ENCODE peak calls at places on chromosomes 6 and 20, in five cellular contexts. One of them, this sample, is unnamed.

GRCh38 chr6:72446427-72446826 is 175.4 kb upstream of the KCNQ5 start:
- DNase-seq in H9: no peak
- DNase-seq in stimulated activated CD4-positive, alpha-beta T cell treated with anti-CD3 and anti-CD28 coated beads, Interleukin-2, amount 100 ng/mL, for 48 hours: no peak
- DNase-seq in psoas muscle: no peak
- DNase-seq in T-cell: no peak
- DNase-seq in this sample: no peak

GRCh38 chr6:107460074-107460631 is 789 bp upstream of the PDSS2 start:
- DNase-seq in H9: no peak
- DNase-seq in stimulated activated CD4-positive, alpha-beta T cell treated with anti-CD3 and anti-CD28 coated beads, Interleukin-2, amount 100 ng/mL, for 48 hours: no peak
- DNase-seq in psoas muscle: no peak
- DNase-seq in T-cell: no peak
- DNase-seq in this sample: no peak

GRCh38 chr6:11363881-11364576 is 131.6 kb upstream of the NEDD9 start:
- DNase-seq in H9: no peak
- DNase-seq in stimulated activated CD4-positive, alpha-beta T cell treated with anti-CD3 and anti-CD28 coated beads, Interleukin-2, amount 100 ng/mL, for 48 hours: peak; percentile 31
- DNase-seq in psoas muscle: no peak
- DNase-seq in T-cell: peak; percentile 15
- DNase-seq in this sample: no peak

GRCh38 chr6:137237413-137238170 is 18.4 kb upstream of the IFNGR1 start:
- DNase-seq in H9: no peak
- DNase-seq in stimulated activated CD4-positive, alpha-beta T cell treated with anti-CD3 and anti-CD28 coated beads, Interleukin-2, amount 100 ng/mL, for 48 hours: no peak
- DNase-seq in psoas muscle: no peak
- DNase-seq in T-cell: no peak
- DNase-seq in this sample: no peak

GRCh38 chr6:12318749-12319148 is 28.6 kb downstream of the EDN1 start:
- DNase-seq in H9: no peak
- DNase-seq in stimulated activated CD4-positive, alpha-beta T cell treated with anti-CD3 and anti-CD28 coated beads, Interleukin-2, amount 100 ng/mL, for 48 hours: no peak
- DNase-seq in psoas muscle: no peak
- DNase-seq in T-cell: no peak
- DNase-seq in this sample: no peak

GRCh38 chr20:16350465-16350864 is 222.8 kb downstream of the KIF16B start:
- DNase-seq in H9: no peak
- DNase-seq in stimulated activated CD4-positive, alpha-beta T cell treated with anti-CD3 and anti-CD28 coated beads, Interleukin-2, amount 100 ng/mL, for 48 hours: no peak
- DNase-seq in psoas muscle: peak; percentile 64
- DNase-seq in T-cell: no peak
- DNase-seq in this sample: no peak

GRCh38 chr6:48068326-48069191 is 42.4 kb downstream of the PTCHD4 start:
- DNase-seq in H9: peak; percentile 46
- DNase-seq in stimulated activated CD4-positive, alpha-beta T cell treated with anti-CD3 and anti-CD28 coated beads, Interleukin-2, amount 100 ng/mL, for 48 hours: no peak
- DNase-seq in psoas muscle: no peak
- DNase-seq in T-cell: no peak
- DNase-seq in this sample: no peak

GRCh38 chr20:49386848-49387605 is 95.4 kb downstream of the KCNB1 start:
- DNase-seq in H9: no peak
- DNase-seq in stimulated activated CD4-positive, alpha-beta T cell treated with anti-CD3 and anti-CD28 coated beads, Interleukin-2, amount 100 ng/mL, for 48 hours: no peak
- DNase-seq in psoas muscle: no peak
- DNase-seq in T-cell: no peak
- DNase-seq in this sample: no peak